ENCODE peak calls at places on chromosomes 1 and 21, in seven cellular contexts. U is foreskin fibroblast; F is cardiac fibroblast; Y is fibroblast of pulmonary artery; J is PC-9; E is progenitor cell of endocrine pancreas; H is activated CD8-positive, alpha-beta T cell treated with anti-CD3 and anti-CD28 coated beads for 36 hours. O is an unnamed sample.

GRCh38 chr1:226549937-226550670 is 1.5 kb downstream of the STUM start:
- DNase-seq in E (no peak), F (peak), U (peak), Y (peak), H (peak), J (peak), O (peak)

GRCh38 chr1:227127891-227128290 is 187.8 kb downstream of the COQ8A start:
- DNase-seq in E (no peak), J (no peak), F (no peak), Y (no peak), U (no peak), H (no peak), O (no peak)

GRCh38 chr1:207362962-207363858 is 41.7 kb downstream of the CD55 start:
- DNase-seq in U (peak), J (no peak), Y (peak), F (peak), H (peak), E (no peak), O (no peak)

GRCh38 chr21:37398697-37399096 is 32.1 kb downstream of the DYRK1A start:
- DNase-seq in Y (no peak), U (no peak), F (no peak), J (no peak), H (peak), E (no peak), O (no peak)

GRCh38 chr1:233240839-233241682 is 54.5 kb downstream of the PCNX2 start:
- DNase-seq in F (peak), U (peak), E (peak), Y (peak), H (peak), J (no peak), O (peak)

GRCh38 chr1:166839600-166840308 is 479 bp downstream of the POGK start:
- DNase-seq in F (peak), E (peak), Y (peak), U (peak), H (peak), J (peak), O (peak)

GRCh38 chr1:206930210-206930798 is 8.6 kb upstream of the FCMR start:
- DNase-seq in E (no peak), H (peak), Y (no peak), U (no peak), J (no peak), F (no peak), O (no peak)

GRCh38 chr1:177780096-177780700 is 189.7 kb downstream of the SEC16B start:
- DNase-seq in J (peak), H (no peak), F (peak), E (no peak), Y (peak), U (peak), O (peak)

GRCh38 chr1:50110084-50110615 is 1.4 kb downstream of the ELAVL4 start:
- DNase-seq in U (no peak), Y (no peak), F (no peak), E (no peak), H (no peak), J (no peak), O (no peak)

GRCh38 chr1:11157867-11158266 is 31.3 kb upstream of the ANGPTL7 start:
- DNase-seq in J (no peak), E (no peak), Y (peak), F (peak), H (no peak), U (peak), O (no peak)

GRCh38 chr1:228156518-228156875 is 6.8 kb downstream of the GJC2 start:
- DNase-seq in H (no peak), J (no peak), E (no peak), F (no peak), Y (no peak), U (no peak), O (no peak)

GRCh38 chr1:158286487-158286886 is 3.2 kb upstream of the CD1C start:
- DNase-seq in H (no peak), F (no peak), Y (no peak), J (no peak), U (no peak), E (no peak), O (no peak)

GRCh38 chr21:44850905-44851657 is 22.4 kb downstream of the PTTG1IP start:
- DNase-seq in F (no peak), U (no peak), H (no peak), J (no peak), Y (no peak), E (no peak), O (no peak)

GRCh38 chr1:216456682-216457081 is 33.4 kb upstream of the USH2A start:
- DNase-seq in H (no peak), Y (peak), E (no peak), F (peak), U (peak), J (no peak), O (no peak)

GRCh38 chr1:243946253-243946652 is 96.2 kb upstream of the AKT3 start:
- DNase-seq in J (no peak), H (no peak), Y (no peak), U (no peak), F (no peak), E (no peak), O (no peak)

GRCh38 chr1:243944429-243945160 is 94.6 kb upstream of the AKT3 start:
- DNase-seq in U (peak), H (no peak), E (peak), J (no peak), Y (peak), F (peak), O (peak)

GRCh38 chr1:243945727-243946126 is 95.7 kb upstream of the AKT3 start:
- DNase-seq in U (no peak), F (no peak), H (no peak), E (no peak), Y (no peak), J (no peak), O (no peak)

GRCh38 chr1:243943671-243944428 is 93.8 kb upstream of the AKT3 start:
- DNase-seq in U (no peak), E (no peak), Y (no peak), F (no peak), H (no peak), J (no peak), O (peak)

GRCh38 chr1:243946946-243947345 is 96.9 kb upstream of the AKT3 start:
- DNase-seq in H (peak), U (peak), F (peak), E (no peak), Y (peak), J (no peak), O (peak)
- TF ChIP-seq CTCF in H (peak), U (peak), F (peak), E (peak), Y (peak), J (peak), O (peak)

DNA sequence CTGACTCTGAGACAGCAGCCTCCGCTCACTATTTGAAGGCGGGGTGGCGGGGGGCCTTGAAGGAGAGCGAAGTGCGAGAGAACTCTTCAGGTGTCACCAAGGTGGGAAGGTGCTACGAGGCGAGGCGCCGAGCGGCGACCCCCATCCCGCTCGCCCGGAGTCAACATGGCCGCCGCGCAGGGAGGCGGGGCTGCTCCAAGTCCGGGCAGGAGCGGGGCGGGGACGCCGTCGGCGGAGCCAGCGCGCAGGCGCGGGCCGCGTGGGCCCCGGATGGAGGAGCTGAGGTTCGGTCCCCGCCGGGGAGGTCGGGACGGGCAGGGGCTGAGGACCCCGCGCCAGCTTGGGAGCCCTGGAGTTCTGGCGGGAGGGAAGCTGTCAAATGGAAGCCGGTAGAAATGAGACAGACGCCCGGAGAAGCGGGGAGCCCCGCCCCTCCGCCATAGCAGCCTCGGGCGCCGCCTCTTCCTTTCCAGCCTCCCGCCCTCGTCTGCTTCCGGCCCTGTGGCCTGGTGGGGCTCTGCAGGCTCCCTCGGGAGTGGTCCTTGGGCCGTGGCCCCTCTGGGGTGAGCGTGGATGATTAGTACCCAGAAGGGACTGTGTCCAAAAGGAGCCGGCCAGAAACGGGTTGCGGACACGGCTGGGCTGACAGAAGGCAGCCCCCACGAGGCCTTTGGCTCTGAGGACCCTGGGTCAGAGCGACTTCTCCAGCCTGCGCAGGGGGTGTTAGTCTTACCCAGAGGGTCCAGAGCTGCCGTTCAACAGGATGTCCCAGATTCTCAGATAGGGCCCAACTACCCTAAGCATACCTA is at the start of gene PIGV:
- DNase-seq in U (peak), J (no peak), H (peak), F (peak), E (peak), Y (peak), O (peak)
- TF ChIP-seq CTCF in U (no peak), J (no peak), H (no peak), F (no peak), E (peak), Y (no peak), O (no peak)

GRCh38 chr1:12460911-12461621 is 156.9 kb downstream of the DHRS3 start:
- DNase-seq in H (no peak), E (no peak), Y (no peak), J (no peak), F (no peak), U (peak), O (no peak)

GRCh38 chr1:12461764-12462163 is 156.2 kb downstream of the DHRS3 start:
- DNase-seq in F (no peak), Y (no peak), E (no peak), H (no peak), U (no peak), J (peak), O (no peak)

GRCh38 chr1:12457771-12458170 is 160.2 kb downstream of the DHRS3 start:
- DNase-seq in J (no peak), F (peak), U (no peak), E (no peak), H (no peak), Y (no peak), O (no peak)

GRCh38 chr1:12458571-12458970 is 159.4 kb downstream of the DHRS3 start:
- DNase-seq in U (no peak), H (no peak), J (no peak), Y (no peak), E (no peak), F (no peak), O (no peak)

GRCh38 chr1:12460121-12460520 is 157.9 kb downstream of the DHRS3 start:
- DNase-seq in U (no peak), Y (no peak), J (no peak), H (no peak), E (no peak), F (no peak), O (no peak)
- TF ChIP-seq CTCF in U (no peak), Y (no peak), J (no peak), H (no peak), E (no peak), F (no peak), O (no peak)

GRCh38 chr1:155562581-155563376 is at the start of gene ASH1L:
- DNase-seq in H (peak), Y (peak), E (peak), U (peak), F (peak), J (peak), O (peak)
- TF ChIP-seq CTCF in H (no peak), Y (no peak), E (no peak), U (no peak), F (no peak), J (peak), O (no peak)

GRCh38 chr1:57072775-57073174 is 107.0 kb upstream of the C8B start:
- DNase-seq in E (no peak), Y (no peak), F (no peak), U (no peak), J (no peak), H (no peak), O (no peak)
- TF ChIP-seq CTCF in E (peak), Y (no peak), F (no peak), U (no peak), J (no peak), H (no peak), O (no peak)

O was measured in Calu3.